ENCODE peak calls at places on chromosomes 2 and 18, in five cellular contexts. Q is tibial nerve, Y is esophagus muscularis mucosa, J is GM12878, U is sigmoid colon. L is an unnamed sample.

GRCh38 chr2:188450740-188451480 is 159.2 kb downstream of the GULP1 start:
- DNase-seq in J (no peak), Q (no peak), U (no peak), Y (no peak), L (no peak)

GRCh38 chr2:133993160-133993559 is 260.7 kb upstream of the MGAT5 start:
- DNase-seq in U (no peak), Q (no peak), Y (peak), J (no peak), L (no peak)

GRCh38 chr2:8605350-8606065 is 76.3 kb upstream of the ID2 start:
- DNase-seq in J (no peak), U (no peak), Y (no peak), Q (no peak), L (no peak)

GRCh38 chr18:61605376-61606067 is 272.3 kb downstream of the CDH20 start:
- DNase-seq in Q (no peak), Y (no peak), U (no peak), J (no peak), L (no peak)

GRCh38 chr2:188765522-188765921 is 208.7 kb upstream of the COL3A1 start:
- DNase-seq in J (no peak), Q (no peak), U (no peak), Y (no peak), L (no peak)

GRCh38 chr2:53422979-53423378 is 344.6 kb upstream of the CHAC2 start:
- DNase-seq in Q (no peak), J (no peak), U (no peak), Y (no peak), L (peak)

GRCh38 chr2:215361211-215361875 is 49.5 kb downstream of the ATIC start:
- DNase-seq in Q (no peak), Y (peak), U (no peak), J (no peak), L (no peak)

GRCh38 chr18:39485696-39486095 is 1920.1 kb upstream of the CELF4 start:
- DNase-seq in Q (no peak), U (no peak), Y (no peak), J (no peak), L (no peak)

GRCh38 chr2:159064446-159065301 is 96.2 kb downstream of the TANC1 start:
- DNase-seq in Y (no peak), U (no peak), J (no peak), Q (no peak), L (no peak)

GRCh38 chr2:190149942-190150341 is 87.4 kb upstream of the MSTN start:
- DNase-seq in U (no peak), Q (no peak), Y (no peak), J (no peak), L (no peak)

GRCh38 chr18:44977856-44978255 is 297.2 kb downstream of the SETBP1 start:
- DNase-seq in U (no peak), J (no peak), Y (no peak), Q (no peak), L (no peak)

GRCh38 chr2:28801726-28802125 is 8.9 kb upstream of the SPDYA start:
- DNase-seq in Q (no peak), U (no peak), Y (no peak), J (no peak), L (no peak)

GRCh38 chr2:9741110-9741509 is 102.2 kb upstream of the TAF1B start:
- DNase-seq in J (no peak), Y (no peak), Q (no peak), U (no peak), L (no peak)

GRCh38 chr2:66448592-66448991 is 13.7 kb downstream of the MEIS1 start:
- DNase-seq in Q (no peak), Y (no peak), J (no peak), U (no peak), L (no peak)

GRCh38 chr2:38095996-38096861 is 20.3 kb upstream of the CYP1B1 start:
- DNase-seq in J (no peak), Y (no peak), U (no peak), Q (no peak), L (no peak)

GRCh38 chr18:3441290-3441689 is 8.7 kb upstream of the TGIF1 start:
- DNase-seq in Y (no peak), Q (no peak), U (no peak), J (no peak), L (peak)

GRCh38 chr2:233174131-233174530 is 77.3 kb upstream of the ATG16L1 start:
- DNase-seq in Q (no peak), U (no peak), Y (no peak), J (no peak), L (no peak)

GRCh38 chr2:158463496-158464095 is 6.8 kb downstream of the PKP4 start:
- DNase-seq in U (no peak), Y (no peak), Q (no peak), J (no peak), L (no peak)

GRCh38 chr2:207166349-207167128 is 791 bp upstream of the KLF7 start:
- DNase-seq in Q (peak), J (no peak), Y (peak), U (peak), L (peak)

GRCh38 chr2:23697676-23698075 is 229.2 kb downstream of the ATAD2B start:
- DNase-seq in Q (no peak), U (no peak), Y (no peak), J (no peak), L (no peak)
- TF ChIP-seq EP300 in Q (no peak), U (no peak), Y (no peak), J (no peak), L (no peak)

GRCh38 chr2:26870585-26871095 is 22.7 kb downstream of the DPYSL5 start:
- DNase-seq in Y (peak), J (no peak), Q (no peak), U (no peak), L (no peak)
- TF ChIP-seq EP300 in Y (no peak), J (no peak), Q (no peak), U (no peak), L (no peak)

GRCh38 chr18:26956894-26957293 is 91.4 kb upstream of the AQP4 start:
- DNase-seq in U (no peak), J (no peak), Q (no peak), Y (no peak), L (no peak)
- TF ChIP-seq EP300 in U (no peak), J (no peak), Q (no peak), Y (no peak), L (no peak)

GRCh38 chr2:170237572-170238120 is 59.7 kb downstream of the MYO3B start:
- DNase-seq in U (no peak), Y (no peak), Q (no peak), J (no peak), L (no peak)

GRCh38 chr2:170240629-170241028 is 62.7 kb downstream of the MYO3B start:
- DNase-seq in Q (no peak), U (no peak), J (no peak), Y (no peak), L (no peak)

GRCh38 chr2:170238776-170239175 is 60.8 kb downstream of the MYO3B start:
- DNase-seq in J (no peak), Q (no peak), U (no peak), Y (no peak), L (no peak)

GRCh38 chr2:170236639-170237037 is 58.7 kb downstream of the MYO3B start:
- DNase-seq in J (no peak), Y (no peak), Q (no peak), U (no peak), L (no peak)

DNA sequence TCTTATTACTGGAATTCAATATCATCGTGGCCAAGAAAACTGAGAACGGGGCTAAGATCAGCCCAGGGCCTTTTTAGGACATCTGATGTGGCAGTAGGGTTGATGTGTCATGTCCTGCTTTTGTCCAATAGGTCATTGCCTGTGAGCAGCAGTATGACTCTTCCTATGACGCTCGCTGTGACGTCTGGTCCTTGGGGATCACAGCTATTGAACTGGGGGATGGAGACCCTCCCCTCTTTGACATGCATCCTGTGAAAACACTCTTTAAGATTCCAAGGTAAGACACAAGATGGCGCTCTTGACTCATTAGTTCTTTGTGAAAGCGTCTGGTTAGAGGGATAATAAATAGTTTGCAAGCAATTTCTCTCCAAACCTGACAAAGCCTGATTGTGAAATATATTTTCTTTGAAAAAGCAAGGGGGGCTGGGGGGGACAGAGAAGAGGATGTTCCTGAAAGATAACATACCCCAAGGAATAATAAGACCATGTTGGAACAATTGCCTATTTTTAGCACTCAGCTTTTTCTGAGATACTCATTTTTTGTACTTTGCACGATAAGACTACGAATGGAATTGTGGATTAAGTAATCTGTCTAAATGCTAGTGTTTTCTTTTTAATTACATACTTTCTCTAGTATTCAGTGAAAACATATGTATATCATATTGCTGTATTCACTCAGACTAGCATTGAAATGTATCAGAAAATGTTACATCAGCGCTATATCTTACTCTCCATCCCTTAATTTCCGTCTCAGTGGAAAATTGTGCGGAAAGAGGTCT is 58.1 kb downstream of the MYO3B start:
- DNase-seq in J (no peak), U (no peak), Y (no peak), Q (no peak), L (no peak)
- TF ChIP-seq EP300 in J (no peak), U (no peak), Y (no peak), Q (no peak), L (no peak)

GRCh38 chr2:117983040-117983439 is 30.8 kb downstream of the CCDC93 start:
- DNase-seq in Y (no peak), J (no peak), Q (no peak), U (no peak), L (no peak)
- TF ChIP-seq EP300 in Y (no peak), J (no peak), Q (no peak), U (no peak), L (no peak)

GRCh38 chr2:112904883-112905282 is 6.1 kb upstream of the IL37 start:
- DNase-seq in Y (no peak), Q (no peak), U (no peak), J (no peak), L (no peak)
- TF ChIP-seq EP300 in Y (no peak), Q (no peak), U (no peak), J (no peak), L (no peak)

GRCh38 chr2:58237741-58238140 is 3.4 kb downstream of the FANCL start:
- DNase-seq in J (no peak), Q (no peak), U (no peak), Y (no peak), L (no peak)

GRCh38 chr2:58240595-58240937 is 559 bp downstream of the FANCL start:
- DNase-seq in J (no peak), U (no peak), Y (no peak), Q (no peak), L (no peak)

GRCh38 chr2:58235988-58236387 is 5.1 kb downstream of the FANCL start:
- DNase-seq in J (no peak), Y (no peak), Q (no peak), U (no peak), L (no peak)

GRCh38 chr2:58239243-58239642 is 1.9 kb downstream of the FANCL start:
- DNase-seq in Q (no peak), U (no peak), J (no peak), Y (no peak), L (no peak)

GRCh38 chr2:58240938-58241755 is at the start of gene FANCL:
- DNase-seq in Q (peak), J (peak), U (peak), Y (peak), L (peak)
- TF ChIP-seq EP300 in Q (no peak), J (no peak), U (no peak), Y (no peak), L (no peak)

GRCh38 chr2:32937602-32938450 is 8.9 kb upstream of the LTBP1 start:
- DNase-seq in J (no peak), Y (no peak), U (no peak), Q (no peak), L (no peak)
- TF ChIP-seq EP300 in J (no peak), Y (no peak), U (no peak), Q (no peak), L (no peak)

DNA sequence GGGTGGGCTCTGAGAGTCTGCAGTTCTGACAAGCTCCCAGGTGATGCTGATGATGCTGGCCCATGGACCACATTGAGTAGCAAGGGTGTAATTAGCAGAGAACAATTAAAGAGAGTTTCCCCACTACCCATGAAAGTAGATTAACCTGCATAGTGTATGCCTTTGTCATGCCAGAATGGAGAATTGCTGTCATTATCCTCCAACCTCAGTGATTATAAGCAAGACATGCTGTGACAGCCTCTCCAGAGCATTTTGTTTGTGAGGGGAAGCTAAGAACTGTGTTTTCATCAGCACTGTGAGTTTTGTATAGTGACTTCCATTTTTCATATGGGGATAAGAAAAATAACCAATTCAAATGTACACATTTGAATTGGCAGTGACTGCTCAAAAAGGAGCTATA is 59.6 kb upstream of the LYPD1 start:
- DNase-seq in J (no peak), Y (peak), Q (no peak), U (no peak), L (no peak)
- TF ChIP-seq EP300 in J (no peak), Y (no peak), Q (no peak), U (no peak), L (no peak)

GRCh38 chr2:4151521-4151920 is 448.1 kb downstream of the DCDC2C start:
- DNase-seq in Q (no peak), U (no peak), J (no peak), Y (peak), L (no peak)

DNA sequence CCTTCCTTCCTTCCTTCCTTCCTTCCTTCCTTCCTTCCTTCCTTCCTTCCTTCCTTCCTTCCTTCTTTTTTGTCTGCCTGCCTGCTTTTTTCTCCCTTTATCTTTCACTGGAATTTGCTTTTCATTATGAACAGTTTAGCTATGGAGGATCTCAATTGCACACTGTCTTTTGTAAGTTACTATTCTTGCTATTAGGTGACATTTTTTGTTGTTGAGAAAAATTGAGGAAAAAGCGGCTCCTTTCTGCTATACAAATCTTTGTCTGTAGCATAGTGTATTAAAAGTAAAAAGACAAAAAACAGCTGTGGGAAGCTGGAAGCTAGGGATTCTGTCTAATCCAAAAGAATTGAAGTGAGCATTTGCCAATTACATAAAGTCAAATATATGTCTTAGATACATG is 448.7 kb downstream of the DCDC2C start:
- DNase-seq in J (no peak), Y (no peak), U (no peak), Q (no peak), L (no peak)
- TF ChIP-seq EP300 in J (no peak), Y (no peak), U (no peak), Q (no peak), L (no peak)

L was measured in transverse colon.